ENCODE peak calls at places on chromosomes 3 and 15, in seven cellular contexts. Z is NB4; K is NCI-H345; R is spleen; E is HepG2; W is stimulated activated naive B cell treated with anti-CD40 and anti-IgM and Interleukin-4, amounts not matched to agents 10 μg/mL and 1 μg/mL and 100 μg/mL, for 72 hours; V is EH. Y is an unnamed sample.

GRCh38 chr3:141360888-141361598 is 7.3 kb upstream of the ZBTB38 start:
- DNase-seq in E (peak; percentile 98), Z (peak; percentile 42), R (no peak), K (peak; percentile 60), V (peak; percentile 99), W (no peak), Y (no peak)

GRCh38 chr3:66256806-66257205 is 36.0 kb downstream of the SLC25A26 start:
- DNase-seq in K (no peak), E (no peak), W (no peak), V (peak; percentile 25), R (no peak), Z (no peak), Y (no peak)

GRCh38 chr3:149886957-149887356 is 73.9 kb downstream of the RNF13 start:
- DNase-seq in K (no peak), E (no peak), V (no peak), W (no peak), R (no peak), Z (no peak), Y (no peak)

GRCh38 chr15:33135355-33135781 is 59.1 kb downstream of the FMN1 start:
- DNase-seq in Z (no peak), W (no peak), E (no peak), K (no peak), R (no peak), V (peak; percentile 53), Y (no peak)

GRCh38 chr15:56124391-56124790 is 119.3 kb downstream of the RFX7 start:
- DNase-seq in R (no peak), K (peak; percentile 30), V (no peak), W (no peak), Z (no peak), E (no peak), Y (no peak)

GRCh38 chr3:150265305-150265704 is 142.8 kb upstream of the TSC22D2 start:
- DNase-seq in Z (no peak), W (no peak), E (no peak), R (no peak), K (no peak), V (no peak), Y (no peak)

GRCh38 chr3:54870423-54870822 is 57.4 kb downstream of the LRTM1 start:
- DNase-seq in K (no peak), V (peak; percentile 98), E (peak; percentile 14), Z (peak; percentile 59), W (no peak), R (no peak), Y (no peak)

GRCh38 chr3:177379045-177379444 is 181.8 kb upstream of the TBL1XR1 start:
- DNase-seq in W (no peak), K (no peak), Z (peak; percentile 14), E (peak; percentile 49), V (no peak), R (no peak), Y (no peak)

GRCh38 chr3:183481582-183481981 is 53.2 kb upstream of the MCF2L2 start:
- DNase-seq in K (no peak), W (no peak), R (no peak), E (no peak), V (no peak), Z (no peak), Y (no peak)

GRCh38 chr3:122357828-122358617 is 25.0 kb downstream of the MIX23 start:
- DNase-seq in K (no peak), R (no peak), W (no peak), E (no peak), V (peak; percentile 17), Z (no peak), Y (no peak)

GRCh38 chr15:31032959-31033358 is 41.5 kb upstream of the MTMR10 start:
- DNase-seq in V (peak; percentile 97), W (no peak), E (no peak), K (no peak), Z (no peak), R (no peak), Y (no peak)

GRCh38 chr15:36757189-36757814 is 177.9 kb downstream of the CDIN1 start:
- DNase-seq in K (no peak), V (peak; percentile 40), W (no peak), E (no peak), R (no peak), Z (peak; percentile 88), Y (no peak)

GRCh38 chr3:53166781-53167291 is 5.8 kb downstream of the PRKCD start:
- DNase-seq in W (no peak), K (no peak), V (peak; percentile 84), R (peak; percentile 93), Z (peak; percentile 94), E (no peak), Y (no peak)

GRCh38 chr3:45215466-45215865 is 10.6 kb downstream of the TMEM158 start:
- DNase-seq in Z (no peak), E (no peak), V (no peak), W (no peak), K (no peak), R (no peak), Y (no peak)

GRCh38 chr15:64461577-64462162 is 1.3 kb downstream of the ZNF609 start:
- DNase-seq in Z (peak; percentile 25), E (peak; percentile 6), V (no peak), K (peak; percentile 31), R (no peak), W (no peak), Y (no peak)

GRCh38 chr3:193734737-193735366 is 141.8 kb downstream of the OPA1 start:
- DNase-seq in K (no peak), V (no peak), R (no peak), Z (no peak), W (no peak), E (no peak), Y (no peak)

GRCh38 chr15:95365615-95366107 is 964.8 kb upstream of the NR2F2 start:
- DNase-seq in E (no peak), Z (peak; percentile 93), W (no peak), K (no peak), V (no peak), R (no peak), Y (no peak)

GRCh38 chr3:186849392-186849975 is 7.0 kb downstream of the ADIPOQ start:
- DNase-seq in W (no peak), K (peak; percentile 43), Z (peak; percentile 58), E (peak; percentile 67), R (no peak), V (peak; percentile 35), Y (peak; percentile 30)

GRCh38 chr3:169759256-169759655 is 5.6 kb downstream of the TERC start:
- DNase-seq in K (no peak), E (no peak), R (no peak), Z (peak; percentile 36), V (peak; percentile 74), W (no peak), Y (no peak)

GRCh38 chr3:62277470-62277869 is 95.9 kb downstream of the FEZF2 start:
- DNase-seq in V (no peak), K (no peak), Z (no peak), R (no peak), W (no peak), E (no peak), Y (no peak)